ENCODE peak calls at places on chromosome 4, in six cellular contexts. E, L, P, H, W and J are unnamed samples.

GRCh38 chr4:56767567-56767966 is 53.9 kb downstream of the SPINK2 start:
- DNase-seq in L (no peak), E (no peak), H (no peak), P (no peak), W (no peak), J (no peak)

GRCh38 chr4:105644270-105644669 is 64.2 kb downstream of the INTS12 start:
- DNase-seq in P (no peak), L (no peak), E (no peak), H (no peak), W (no peak), J (no peak)

GRCh38 chr4:180636696-180637095 is 1606.5 kb upstream of the TENM3 start:
- DNase-seq in P (no peak), W (no peak), L (no peak), E (no peak), H (no peak), J (no peak)

GRCh38 chr4:24690436-24690835 is 104.9 kb upstream of the SOD3 start:
- DNase-seq in H (no peak), L (no peak), E (no peak), P (no peak), W (no peak), J (no peak)

GRCh38 chr4:107863850-107864371 is 39.2 kb downstream of the SGMS2 start:
- DNase-seq in P (no peak), W (no peak), H (peak), E (no peak), L (peak), J (no peak)

GRCh38 chr4:121668368-121669162 is 28.2 kb downstream of the ANXA5 start:
- DNase-seq in H (no peak), L (no peak), W (no peak), E (no peak), P (no peak), J (no peak)

GRCh38 chr4:173264245-173264959 is 69.8 kb downstream of the HMGB2 start:
- DNase-seq in H (peak), W (no peak), P (no peak), L (no peak), E (no peak), J (peak)

GRCh38 chr4:65918217-65918616 is 247.9 kb upstream of the EPHA5 start:
- DNase-seq in H (no peak), E (no peak), W (no peak), P (no peak), L (no peak), J (no peak)

GRCh38 chr4:168608771-168609170 is 111.9 kb downstream of the PALLD start:
- DNase-seq in E (no peak), P (no peak), W (no peak), L (no peak), H (no peak), J (no peak)

GRCh38 chr4:123229326-123229725 is 167.3 kb upstream of the SPRY1 start:
- DNase-seq in W (no peak), H (no peak), E (no peak), P (no peak), L (no peak), J (no peak)

GRCh38 chr4:5373327-5373726 is 322.0 kb downstream of the STK32B start:
- DNase-seq in L (no peak), E (no peak), P (no peak), W (no peak), H (no peak), J (no peak)

GRCh38 chr4:189202869-189203271 is 737.8 kb upstream of the FRG1 start:
- DNase-seq in P (no peak), L (no peak), H (no peak), W (no peak), E (no peak), J (peak)

GRCh38 chr4:101651778-101652177 is 138.8 kb upstream of the BANK1 start:
- DNase-seq in P (no peak), E (no peak), W (no peak), H (no peak), L (no peak), J (no peak)

GRCh38 chr4:138217567-138217966 is 24.6 kb downstream of the SLC7A11 start:
- DNase-seq in P (no peak), W (no peak), H (no peak), L (no peak), E (no peak), J (peak)

GRCh38 chr4:70356185-70356584 is 4.4 kb upstream of the SMR3A start:
- DNase-seq in L (no peak), H (no peak), P (no peak), E (no peak), W (no peak), J (no peak)

GRCh38 chr4:153763404-153763803 is 3.6 kb upstream of the RNF175 start:
- DNase-seq in E (peak), P (peak), W (no peak), L (no peak), H (peak), J (peak)

GRCh38 chr4:140213736-140214135 is 59.8 kb upstream of the MAML3 start:
- DNase-seq in H (no peak), E (no peak), P (no peak), W (no peak), L (no peak), J (no peak)

GRCh38 chr4:13920111-13920875 is 292.8 kb upstream of the BOD1L1 start:
- DNase-seq in P (no peak), H (no peak), E (no peak), L (no peak), W (no peak), J (no peak)

GRCh38 chr4:124092101-124093057 is 620.2 kb downstream of the ANKRD50 start:
- DNase-seq in E (no peak), W (no peak), H (no peak), P (no peak), L (no peak), J (no peak)

GRCh38 chr4:141486375-141486997 is 149.9 kb upstream of the IL15 start:
- DNase-seq in E (no peak), P (no peak), H (no peak), W (no peak), L (no peak), J (no peak)
- TF ChIP-seq CREB1 in E (no peak), P (no peak), H (no peak), W (no peak), L (no peak), J (no peak)

DNA sequence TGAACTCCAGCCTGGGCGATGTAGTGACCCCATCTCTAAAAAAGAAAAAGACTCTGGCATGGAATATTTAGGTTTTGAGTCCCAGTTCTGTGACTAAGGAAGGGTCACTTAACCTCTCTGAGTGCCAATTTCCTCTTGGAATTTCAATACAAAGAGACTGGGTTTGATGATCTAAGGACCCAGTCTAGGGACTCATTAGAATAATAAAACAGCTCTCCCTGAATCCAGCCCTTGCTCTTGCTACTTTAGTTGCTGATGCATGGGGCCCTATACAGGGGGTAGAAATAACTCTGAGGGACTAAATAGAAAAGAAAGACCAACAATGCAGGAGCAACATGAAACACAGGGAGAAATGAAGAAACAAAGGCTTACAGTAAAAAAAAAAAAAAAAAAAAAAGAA is 12.6 kb downstream of the C4orf54 start:
- DNase-seq in H (no peak), E (no peak), W (no peak), P (no peak), L (no peak), J (peak)
- TF ChIP-seq CREB1 in H (no peak), E (no peak), W (no peak), P (no peak), L (no peak), J (no peak)

GRCh38 chr4:1069394-1069793 is 44.0 kb downstream of the RNF212 start:
- DNase-seq in W (no peak), H (no peak), E (no peak), L (no peak), P (no peak), J (no peak)

GRCh38 chr4:1075266-1075665 is 38.1 kb downstream of the RNF212 start:
- DNase-seq in E (no peak), H (no peak), W (no peak), P (no peak), L (no peak), J (no peak)

GRCh38 chr4:1074077-1074476 is 39.3 kb downstream of the RNF212 start:
- DNase-seq in H (no peak), P (no peak), L (no peak), W (no peak), E (no peak), J (no peak)

GRCh38 chr4:1075809-1076524 is 37.4 kb downstream of the RNF212 start:
- DNase-seq in H (no peak), L (no peak), W (no peak), E (no peak), P (no peak), J (no peak)

DNA sequence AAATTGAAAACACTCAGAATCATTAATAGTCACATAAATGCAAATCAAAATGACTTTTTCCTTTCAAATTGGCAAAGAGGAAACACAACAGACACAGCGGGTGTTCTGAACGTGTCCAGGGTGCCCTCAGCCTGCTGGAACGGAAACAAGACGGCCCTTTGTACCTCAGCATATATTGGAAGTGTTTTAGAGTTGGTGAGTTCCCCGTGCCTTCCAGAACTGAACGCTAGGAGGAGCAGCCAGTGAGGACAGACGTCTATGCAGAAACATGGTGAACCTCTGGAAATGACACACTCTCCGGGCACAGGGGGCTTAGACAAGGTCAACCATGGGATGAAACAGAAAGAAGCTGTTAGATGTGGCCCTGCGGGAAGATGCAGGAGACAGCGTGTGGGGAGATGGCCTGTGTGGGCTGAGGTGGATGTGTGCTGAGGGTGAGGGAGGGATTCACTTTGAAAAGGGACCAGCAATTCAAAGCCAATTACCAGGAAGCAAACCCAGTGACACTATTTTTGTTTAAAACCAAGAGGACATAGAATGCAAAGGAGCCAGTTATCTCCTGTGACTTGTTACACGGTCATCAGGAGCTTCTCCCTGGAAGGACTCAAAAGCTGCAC is 40.4 kb downstream of the RNF212 start:
- DNase-seq in L (peak), E (peak), W (no peak), H (peak), P (peak), J (peak)
- TF ChIP-seq CREB1 in L (no peak), E (no peak), W (no peak), H (no peak), P (no peak), J (no peak)

GRCh38 chr4:104263100-104263499 is 231.6 kb downstream of the CXXC4 start:
- DNase-seq in H (no peak), L (no peak), P (no peak), W (no peak), E (no peak), J (no peak)

DNA sequence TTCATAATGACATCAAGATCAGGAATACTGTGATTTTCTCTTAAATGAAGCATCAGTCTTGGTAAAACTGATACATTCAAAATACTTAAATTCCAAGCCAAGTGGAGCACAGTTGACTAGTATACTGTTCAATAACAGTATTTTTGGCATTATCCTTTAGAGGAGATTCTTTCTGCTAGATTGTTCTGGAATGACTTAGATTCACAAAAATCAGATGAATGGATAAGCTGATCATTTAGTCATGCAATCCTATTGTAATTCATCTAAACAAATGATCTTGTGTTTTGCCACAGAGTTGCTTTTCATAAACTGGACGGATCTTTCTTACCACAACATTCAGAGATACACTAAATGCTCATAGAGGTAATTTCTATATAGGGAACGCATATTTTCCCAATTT is 232.0 kb downstream of the CXXC4 start:
- DNase-seq in E (no peak), P (no peak), W (no peak), H (no peak), L (no peak), J (no peak)
- TF ChIP-seq CREB1 in E (no peak), P (no peak), W (no peak), H (no peak), L (no peak), J (no peak)

DNA sequence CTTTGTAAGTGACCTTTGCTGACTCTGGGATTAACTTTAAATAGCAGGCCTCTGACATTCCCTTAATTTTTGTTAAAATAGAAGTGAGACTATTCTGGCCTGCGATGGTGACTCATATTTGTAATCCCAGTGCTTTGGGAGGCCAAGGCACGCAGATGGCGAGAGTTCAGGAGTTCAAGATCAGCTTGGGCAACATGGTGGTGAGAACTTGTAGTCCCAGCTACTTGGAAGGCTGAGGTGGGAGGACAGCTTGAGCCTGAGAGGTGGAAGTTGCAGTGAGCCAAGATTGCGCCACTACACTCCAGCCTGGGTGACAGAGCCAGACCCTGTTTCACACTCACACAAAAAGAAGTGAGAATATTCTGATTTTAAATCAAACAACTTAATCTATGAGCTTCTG is 27.3 kb downstream of the ZNF330 start:
- DNase-seq in P (no peak), L (no peak), H (peak), W (no peak), E (no peak), J (no peak)
- TF ChIP-seq CREB1 in P (no peak), L (no peak), H (no peak), W (no peak), E (no peak), J (no peak)

GRCh38 chr4:74516321-74516720 is 71.4 kb downstream of the AREG start:
- DNase-seq in E (no peak), L (no peak), H (no peak), P (no peak), W (no peak), J (no peak)
- TF ChIP-seq CREB1 in E (no peak), L (no peak), H (no peak), P (no peak), W (no peak), J (no peak)

GRCh38 chr4:111512081-111512774 is 633.0 kb upstream of the FAM241A start:
- DNase-seq in E (no peak), H (no peak), P (no peak), L (no peak), W (no peak), J (no peak)
- TF ChIP-seq CREB1 in E (no peak), H (no peak), P (no peak), L (no peak), W (no peak), J (no peak)

GRCh38 chr4:55358668-55359067 is 12.6 kb downstream of the SRD5A3 start:
- DNase-seq in H (peak), E (no peak), W (peak), P (no peak), L (no peak), J (no peak)
- TF ChIP-seq CREB1 in H (no peak), E (no peak), W (no peak), P (no peak), L (no peak), J (no peak)

GRCh38 chr4:8393593-8394038 is 46.9 kb downstream of the ACOX3 start:
- DNase-seq in P (no peak), W (no peak), E (no peak), L (no peak), H (no peak), J (no peak)
- TF ChIP-seq CREB1 in P (no peak), W (no peak), E (no peak), L (no peak), H (no peak), J (no peak)